ENCODE peak calls at places on chromosome 6, in nine cellular contexts. C, F, A, V, J, O, D, S and W are unnamed samples.

GRCh38 chr6:7617954-7618764 is 28.2 kb downstream of the SNRNP48 start:
- DNase-seq in C (no peak), F (no peak), A (no peak), V (peak), J (peak), O (peak), D (no peak), S (peak), W (no peak)

GRCh38 chr6:145028144-145028818 is 707.0 kb downstream of the EPM2A start:
- DNase-seq in C (peak), F (no peak), A (no peak), V (no peak), J (no peak), O (peak), D (no peak), S (peak), W (no peak)

GRCh38 chr6:151024597-151024996 is 159.1 kb downstream of the MTHFD1L start:
- DNase-seq in C (no peak), F (no peak), A (no peak), V (no peak), J (no peak), O (no peak), D (no peak), S (no peak), W (no peak)

GRCh38 chr6:145875496-145876244 is 61.1 kb upstream of the FBXO30 start:
- DNase-seq in C (no peak), F (no peak), A (no peak), V (no peak), J (no peak), O (no peak), D (no peak), S (no peak), W (no peak)

GRCh38 chr6:12709116-12709515 is 7.5 kb upstream of the PHACTR1 start:
- DNase-seq in C (no peak), F (no peak), A (no peak), V (no peak), J (no peak), O (peak), D (no peak), S (no peak), W (no peak)

GRCh38 chr6:90005048-90005827 is 111.0 kb downstream of the GJA10 start:
- DNase-seq in C (no peak), F (no peak), A (no peak), V (no peak), J (no peak), O (no peak), D (no peak), S (no peak), W (no peak)

GRCh38 chr6:19465240-19465639 is 371.9 kb upstream of the ID4 start:
- DNase-seq in C (no peak), F (peak), A (no peak), V (no peak), J (no peak), O (no peak), D (no peak), S (peak), W (no peak)

GRCh38 chr6:3286641-3287171 is 28.0 kb downstream of the PSMG4 start:
- DNase-seq in C (no peak), F (no peak), A (no peak), V (no peak), J (no peak), O (no peak), D (no peak), S (no peak), W (no peak)

GRCh38 chr6:14661188-14661587 is 543.6 kb downstream of the CD83 start:
- DNase-seq in C (no peak), F (no peak), A (peak), V (no peak), J (no peak), O (no peak), D (peak), S (no peak), W (no peak)

GRCh38 chr6:118784641-118785164 is 109.2 kb upstream of the ASF1A start:
- DNase-seq in C (no peak), F (no peak), A (no peak), V (no peak), J (peak), O (no peak), D (no peak), S (peak), W (no peak)

GRCh38 chr6:168169624-168170023 is 90.6 kb upstream of the FRMD1 start:
- DNase-seq in C (no peak), F (no peak), A (no peak), V (no peak), J (no peak), O (no peak), D (no peak), S (no peak), W (no peak)

GRCh38 chr6:56314683-56315523 is 67.5 kb upstream of the COL21A1 start:
- DNase-seq in C (peak), F (peak), A (no peak), V (no peak), J (no peak), O (peak), D (no peak), S (peak), W (no peak)

GRCh38 chr6:109034439-109035041 is 60.1 kb downstream of the SESN1 start:
- DNase-seq in C (no peak), F (no peak), A (no peak), V (no peak), J (no peak), O (no peak), D (no peak), S (no peak), W (no peak)

GRCh38 chr6:89412071-89413005 is at the start of gene RRAGD:
- DNase-seq in C (peak), F (peak), A (peak), V (peak), J (peak), O (no peak), D (peak), S (peak), W (peak)

GRCh38 chr6:127464881-127465459 is 5.8 kb upstream of the KIAA0408 start:
- DNase-seq in C (peak), F (peak), A (peak), V (peak), J (peak), O (peak), D (no peak), S (peak), W (peak)

GRCh38 chr6:31356216-31356945 is 598 bp downstream of the HLA-B start:
- DNase-seq in C (peak), F (peak), A (peak), V (peak), J (peak), O (no peak), D (peak), S (peak), W (no peak)

GRCh38 chr6:168007592-168008338 is 10.3 kb downstream of the KIF25 start:
- DNase-seq in C (no peak), F (no peak), A (no peak), V (no peak), J (no peak), O (peak), D (no peak), S (peak), W (no peak)

GRCh38 chr6:2542858-2543218 is 207.9 kb downstream of the MYLK4 start:
- DNase-seq in C (no peak), F (no peak), A (peak), V (no peak), J (no peak), O (peak), D (no peak), S (peak), W (no peak)

GRCh38 chr6:81487489-81487888 is 265.0 kb downstream of the TENT5A start:
- DNase-seq in C (peak), F (no peak), A (no peak), V (peak), J (peak), O (peak), D (no peak), S (no peak), W (no peak)

GRCh38 chr6:20366082-20366834 is 35.4 kb upstream of the E2F3 start:
- DNase-seq in C (no peak), F (no peak), A (peak), V (no peak), J (no peak), O (no peak), D (no peak), S (no peak), W (no peak)

GRCh38 chr6:166556871-166557322 is 29.6 kb downstream of the RAMACL start:
- DNase-seq in C (peak), F (no peak), A (no peak), V (peak), J (peak), O (peak), D (no peak), S (peak), W (no peak)

GRCh38 chr6:125670586-125670985 is 78.8 kb upstream of the HEY2 start:
- DNase-seq in C (peak), F (no peak), A (no peak), V (peak), J (peak), O (peak), D (no peak), S (no peak), W (no peak)

DNA sequence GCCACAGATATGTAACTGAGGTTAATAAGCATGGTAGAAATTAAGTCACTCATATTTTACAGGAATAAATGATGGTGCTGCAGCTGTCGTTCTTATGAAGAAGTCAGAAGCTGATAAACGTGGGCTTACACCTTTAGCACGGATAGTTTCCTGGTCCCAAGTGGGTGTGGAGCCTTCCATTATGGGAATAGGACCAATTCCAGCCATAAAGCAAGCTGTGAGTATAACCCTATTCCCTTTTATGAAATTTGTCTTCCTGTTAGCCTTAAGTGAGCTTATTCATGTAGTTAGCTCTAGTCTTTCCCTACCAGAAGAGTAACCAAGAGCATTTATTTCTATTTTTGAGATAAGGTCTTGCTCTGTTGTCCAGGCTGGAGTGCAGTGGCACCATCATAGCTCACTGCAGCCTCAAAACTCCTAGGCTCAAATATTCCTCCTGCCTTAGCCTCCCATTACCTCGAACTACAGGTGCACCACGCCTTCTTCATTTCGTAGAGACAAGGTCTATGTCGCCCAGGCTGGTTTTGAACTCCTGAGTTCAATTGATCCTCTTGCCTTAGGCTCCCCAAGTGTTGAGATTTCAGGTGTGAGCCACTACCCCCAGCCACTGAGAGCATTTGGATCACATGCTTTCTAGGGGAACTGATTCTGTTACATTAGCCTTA is 12.0 kb downstream of the TCP1 start:
- DNase-seq in C (no peak), F (no peak), A (no peak), V (no peak), J (no peak), O (no peak), D (no peak), S (no peak), W (no peak)
- TF ChIP-seq CTCF in C (no peak), F (no peak), A (no peak), V (no peak), J (no peak), O (no peak), D (no peak), S (no peak), W (no peak)

GRCh38 chr6:63573899-63574553 is 1.7 kb downstream of the LOC128125822 start:
- DNase-seq in C (peak), F (peak), A (peak), V (peak), J (no peak), O (peak), D (no peak), S (peak), W (peak)

GRCh38 chr6:63572733-63573139 is 456 bp downstream of the LOC128125822 start:
- DNase-seq in C (no peak), F (no peak), A (no peak), V (no peak), J (no peak), O (no peak), D (no peak), S (no peak), W (no peak)

GRCh38 chr6:63576147-63576772 is 4.0 kb downstream of the LOC128125822 start:
- DNase-seq in C (no peak), F (no peak), A (no peak), V (no peak), J (no peak), O (no peak), D (no peak), S (no peak), W (no peak)

GRCh38 chr6:63573140-63573898 is 1.0 kb downstream of the LOC128125822 start:
- DNase-seq in C (peak), F (peak), A (peak), V (peak), J (peak), O (peak), D (peak), S (peak), W (peak)

GRCh38 chr6:63574554-63574900 is 2.2 kb downstream of the LOC128125822 start:
- DNase-seq in C (no peak), F (no peak), A (no peak), V (no peak), J (no peak), O (no peak), D (no peak), S (no peak), W (no peak)
- TF ChIP-seq CTCF in C (no peak), F (peak), A (peak), V (no peak), J (no peak), O (no peak), D (peak), S (no peak), W (no peak)

GRCh38 chr6:111564482-111564945 is 41.2 kb downstream of the TRAF3IP2 start:
- DNase-seq in C (no peak), F (no peak), A (no peak), V (no peak), J (no peak), O (peak), D (no peak), S (peak), W (no peak)

GRCh38 chr6:111563581-111563980 is 42.1 kb downstream of the TRAF3IP2 start:
- DNase-seq in C (no peak), F (no peak), A (no peak), V (no peak), J (no peak), O (no peak), D (no peak), S (no peak), W (no peak)

GRCh38 chr6:111566873-111567517 is 38.7 kb downstream of the TRAF3IP2 start:
- DNase-seq in C (no peak), F (peak), A (no peak), V (peak), J (no peak), O (no peak), D (no peak), S (no peak), W (no peak)

GRCh38 chr6:111566222-111566717 is 39.4 kb downstream of the TRAF3IP2 start:
- DNase-seq in C (no peak), F (no peak), A (no peak), V (no peak), J (no peak), O (no peak), D (no peak), S (no peak), W (no peak)

GRCh38 chr6:111565316-111566221 is 40.1 kb downstream of the TRAF3IP2 start:
- DNase-seq in C (peak), F (no peak), A (no peak), V (no peak), J (no peak), O (no peak), D (no peak), S (peak), W (no peak)
- TF ChIP-seq CTCF in C (peak), F (no peak), A (no peak), V (no peak), J (no peak), O (no peak), D (peak), S (no peak), W (peak)

GRCh38 chr6:36737043-36737785 is 39.6 kb downstream of the RAB44 start:
- DNase-seq in C (no peak), F (no peak), A (no peak), V (no peak), J (no peak), O (no peak), D (no peak), S (no peak), W (no peak)

GRCh38 chr6:36733300-36733699 is 35.7 kb downstream of the RAB44 start:
- DNase-seq in C (no peak), F (no peak), A (no peak), V (no peak), J (no peak), O (no peak), D (no peak), S (no peak), W (no peak)

GRCh38 chr6:36734486-36735060 is 36.9 kb downstream of the RAB44 start:
- DNase-seq in C (no peak), F (no peak), A (no peak), V (no peak), J (no peak), O (no peak), D (no peak), S (no peak), W (no peak)

GRCh38 chr6:36738108-36738507 is 40.5 kb downstream of the RAB44 start:
- DNase-seq in C (no peak), F (no peak), A (no peak), V (no peak), J (no peak), O (no peak), D (no peak), S (no peak), W (no peak)

DNA sequence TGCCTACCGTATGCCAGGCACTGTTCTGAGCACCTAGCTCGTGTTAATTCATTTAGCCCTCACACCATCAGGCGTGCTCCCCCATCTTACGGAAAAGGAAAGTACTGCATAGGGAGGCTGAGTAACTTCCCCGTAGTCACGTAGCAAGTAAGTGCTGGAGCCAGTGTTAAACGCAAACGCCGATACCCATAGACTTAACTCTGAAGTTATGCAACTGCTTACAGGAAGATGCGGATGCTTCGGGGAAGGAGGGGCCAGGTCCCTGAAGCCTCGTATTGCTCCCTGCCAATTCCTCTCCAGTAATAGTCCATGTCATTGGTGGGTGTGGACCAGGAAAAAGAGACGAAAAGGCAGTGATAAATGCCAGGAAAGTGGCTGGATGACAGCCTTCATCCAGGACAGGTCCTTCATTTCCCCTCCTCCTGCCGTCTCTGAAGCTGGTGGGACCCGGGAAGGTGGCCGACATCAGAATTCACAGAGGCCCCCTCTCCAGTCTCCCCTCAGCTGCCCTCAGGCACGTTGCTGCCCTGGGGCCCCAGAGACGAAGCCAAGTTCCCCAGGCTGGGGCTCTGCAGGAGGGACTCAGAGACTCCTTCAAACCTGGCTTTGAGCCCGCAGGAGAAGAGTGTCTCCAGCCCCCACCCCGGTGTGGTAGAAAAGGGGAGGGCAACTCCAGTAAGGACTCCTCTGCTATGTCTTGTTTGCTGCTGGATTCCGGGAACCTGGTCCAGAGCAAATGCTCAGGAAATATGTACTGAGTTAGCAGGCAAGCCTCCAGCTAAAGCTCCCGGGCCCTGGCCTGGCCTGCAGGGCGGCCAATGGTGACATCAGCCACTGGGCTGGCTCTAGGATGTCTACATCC is 37.7 kb downstream of the RAB44 start:
- DNase-seq in C (peak), F (no peak), A (no peak), V (peak), J (peak), O (peak), D (peak), S (peak), W (no peak)
- TF ChIP-seq CTCF in C (no peak), F (no peak), A (no peak), V (no peak), J (no peak), O (no peak), D (peak), S (no peak), W (no peak)

GRCh38 chr6:169489642-169490408 is 212.0 kb downstream of the WDR27 start:
- DNase-seq in C (no peak), F (no peak), A (no peak), V (no peak), J (no peak), O (no peak), D (no peak), S (no peak), W (no peak)
- TF ChIP-seq CTCF in C (peak), F (no peak), A (no peak), V (no peak), J (no peak), O (no peak), D (no peak), S (peak), W (no peak)

DNA sequence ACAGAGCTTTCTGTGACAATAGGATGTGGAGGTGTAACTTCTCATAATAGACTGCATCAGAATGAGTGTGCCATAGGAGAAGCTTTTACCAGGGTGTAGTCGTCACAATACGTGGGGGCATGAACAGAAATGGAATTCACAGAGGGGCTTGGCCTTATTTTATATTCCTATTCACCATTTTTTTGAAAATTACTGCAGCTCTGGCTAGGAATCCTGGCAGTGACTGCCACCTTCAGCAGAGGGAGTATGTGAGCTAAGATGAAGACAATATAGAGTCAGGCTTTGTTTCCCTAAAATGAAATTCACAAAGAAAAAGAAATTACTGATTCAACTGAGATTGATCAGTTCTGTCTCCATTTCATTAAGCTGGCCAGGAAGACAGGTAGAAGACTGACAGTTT is 13.9 kb downstream of the TOMM6 start:
- DNase-seq in C (peak), F (no peak), A (no peak), V (no peak), J (no peak), O (peak), D (no peak), S (peak), W (no peak)
- TF ChIP-seq CTCF in C (peak), F (no peak), A (no peak), V (no peak), J (peak), O (peak), D (no peak), S (peak), W (peak)

DNA sequence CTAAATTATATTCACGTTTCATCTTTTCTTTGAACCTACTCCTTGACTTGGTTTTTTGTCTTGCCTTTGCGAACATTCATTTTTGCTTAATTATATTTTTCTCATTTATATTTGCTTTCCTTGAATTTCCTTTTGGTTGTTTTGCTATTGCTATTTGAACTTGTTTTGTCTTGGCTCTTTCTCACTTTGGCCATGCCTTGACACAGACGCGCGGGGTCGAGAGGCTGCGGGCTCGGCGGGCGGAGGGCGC is 7.1 kb upstream of the TMEM14A start:
- DNase-seq in C (no peak), F (no peak), A (no peak), V (no peak), J (no peak), O (no peak), D (no peak), S (no peak), W (no peak)
- TF ChIP-seq CTCF in C (no peak), F (peak), A (no peak), V (no peak), J (no peak), O (no peak), D (peak), S (no peak), W (no peak)

DNA sequence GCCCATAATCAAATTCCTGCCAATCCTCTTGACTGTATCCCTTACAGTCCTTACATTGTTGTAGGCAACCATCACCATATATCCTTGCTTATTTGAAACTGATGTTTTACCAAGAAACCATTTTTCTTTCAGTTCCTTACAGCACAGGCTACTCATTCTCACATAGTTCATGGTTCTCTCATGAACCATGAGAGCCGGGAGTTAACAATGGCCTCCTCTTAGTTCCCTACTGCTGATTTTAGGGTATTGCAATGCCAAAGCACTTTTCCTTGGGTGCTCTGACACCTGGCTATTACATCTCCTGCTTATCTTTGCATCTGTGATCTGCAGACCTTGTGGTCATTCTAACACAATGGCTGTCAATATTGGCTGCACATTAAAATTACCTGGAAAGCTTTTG is 133.4 kb downstream of the MYB start:
- DNase-seq in C (peak), F (no peak), A (no peak), V (no peak), J (no peak), O (no peak), D (no peak), S (no peak), W (no peak)
- TF ChIP-seq CTCF in C (no peak), F (no peak), A (no peak), V (no peak), J (no peak), O (no peak), D (no peak), S (no peak), W (no peak)